ENCODE peak calls at places on chromosomes 2 and 18, in five cellular contexts. One of them, this sample, is unnamed.

GRCh38 chr2:54839526-54840255 is 116.2 kb downstream of the EML6 start:
- DNase-seq in Caco-2: no peak
- DNase-seq in brain microvascular endothelial cell: no peak
- DNase-seq in body of pancreas: no peak
- DNase-seq in GM13977: no peak
- DNase-seq in this sample: no peak

GRCh38 chr18:51658436-51658835 is 461.0 kb upstream of the MEX3C start:
- DNase-seq in Caco-2: no peak
- DNase-seq in brain microvascular endothelial cell: no peak
- DNase-seq in body of pancreas: no peak
- DNase-seq in GM13977: no peak
- DNase-seq in this sample: no peak

GRCh38 chr2:34831096-34831495 is 1232.0 kb upstream of the FAM98A start:
- DNase-seq in Caco-2: no peak
- DNase-seq in brain microvascular endothelial cell: no peak
- DNase-seq in body of pancreas: no peak
- DNase-seq in GM13977: no peak
- DNase-seq in this sample: no peak

GRCh38 chr2:207012461-207012860 is 73.1 kb downstream of the CPO start:
- DNase-seq in Caco-2: no peak
- DNase-seq in brain microvascular endothelial cell: no peak
- DNase-seq in body of pancreas: no peak
- DNase-seq in GM13977: no peak
- DNase-seq in this sample: no peak

GRCh38 chr18:21997207-21998143 is 171.9 kb upstream of the GATA6 start:
- DNase-seq in Caco-2: peak
- DNase-seq in brain microvascular endothelial cell: peak
- DNase-seq in body of pancreas: peak
- DNase-seq in GM13977: peak
- DNase-seq in this sample: no peak

GRCh38 chr2:217729426-217730058 is 273.3 kb downstream of the TNS1 start:
- DNase-seq in Caco-2: no peak
- DNase-seq in brain microvascular endothelial cell: no peak
- DNase-seq in body of pancreas: no peak
- DNase-seq in GM13977: no peak
- DNase-seq in this sample: no peak

GRCh38 chr2:231244382-231245252 is 46.2 kb downstream of the ARMC9 start:
- DNase-seq in Caco-2: no peak
- DNase-seq in brain microvascular endothelial cell: no peak
- DNase-seq in body of pancreas: no peak
- DNase-seq in GM13977: no peak
- DNase-seq in this sample: no peak

GRCh38 chr2:187442378-187442777 is 5.7 kb downstream of the CALCRL start:
- DNase-seq in Caco-2: no peak
- DNase-seq in brain microvascular endothelial cell: no peak
- DNase-seq in body of pancreas: no peak
- DNase-seq in GM13977: no peak
- DNase-seq in this sample: no peak

GRCh38 chr2:229330952-229331351 is 59.9 kb upstream of the PID1 start:
- DNase-seq in Caco-2: no peak
- DNase-seq in brain microvascular endothelial cell: no peak
- DNase-seq in body of pancreas: peak
- DNase-seq in GM13977: no peak
- DNase-seq in this sample: no peak

GRCh38 chr2:217880490-217880889 is 122.3 kb downstream of the TNS1 start:
- DNase-seq in Caco-2: no peak
- DNase-seq in brain microvascular endothelial cell: no peak
- DNase-seq in body of pancreas: no peak
- DNase-seq in GM13977: no peak
- DNase-seq in this sample: no peak

GRCh38 chr2:65436169-65436824 is 3.9 kb upstream of the SPRED2 start:
- DNase-seq in Caco-2: peak
- DNase-seq in brain microvascular endothelial cell: peak
- DNase-seq in body of pancreas: peak
- DNase-seq in GM13977: peak
- DNase-seq in this sample: peak

GRCh38 chr2:42859006-42859552 is 66.7 kb upstream of the HAAO start:
- DNase-seq in Caco-2: peak
- DNase-seq in brain microvascular endothelial cell: peak
- DNase-seq in body of pancreas: peak
- DNase-seq in GM13977: peak
- DNase-seq in this sample: peak

GRCh38 chr18:39667905-39668304 is 2102.3 kb upstream of the CELF4 start:
- DNase-seq in Caco-2: no peak
- DNase-seq in brain microvascular endothelial cell: peak
- DNase-seq in body of pancreas: no peak
- DNase-seq in GM13977: no peak
- DNase-seq in this sample: no peak

GRCh38 chr18:23553887-23554286 is 32.4 kb downstream of the NPC1 start:
- DNase-seq in Caco-2: no peak
- DNase-seq in brain microvascular endothelial cell: no peak
- DNase-seq in body of pancreas: no peak
- DNase-seq in GM13977: no peak
- DNase-seq in this sample: no peak

GRCh38 chr2:142180820-142181533 is 50.2 kb upstream of the LRP1B start:
- DNase-seq in Caco-2: peak
- DNase-seq in brain microvascular endothelial cell: peak
- DNase-seq in body of pancreas: peak
- DNase-seq in GM13977: no peak
- DNase-seq in this sample: no peak

GRCh38 chr2:56130463-56131070 is 53.2 kb upstream of the CCDC85A start:
- DNase-seq in Caco-2: no peak
- DNase-seq in brain microvascular endothelial cell: peak
- DNase-seq in body of pancreas: peak
- DNase-seq in GM13977: no peak
- DNase-seq in this sample: no peak

GRCh38 chr2:20781656-20782265 is 41.1 kb downstream of the LDAH start:
- DNase-seq in Caco-2: no peak
- DNase-seq in brain microvascular endothelial cell: peak
- DNase-seq in body of pancreas: no peak
- DNase-seq in GM13977: no peak
- DNase-seq in this sample: no peak

GRCh38 chr2:204892506-204893255 is 347.4 kb downstream of the PARD3B start:
- DNase-seq in Caco-2: no peak
- DNase-seq in brain microvascular endothelial cell: peak
- DNase-seq in body of pancreas: no peak
- DNase-seq in GM13977: no peak
- DNase-seq in this sample: no peak

GRCh38 chr2:168712053-168712452 is 90.4 kb upstream of the NOSTRIN start:
- DNase-seq in Caco-2: no peak
- DNase-seq in brain microvascular endothelial cell: no peak
- DNase-seq in body of pancreas: no peak
- DNase-seq in GM13977: peak
- DNase-seq in this sample: no peak

DNA sequence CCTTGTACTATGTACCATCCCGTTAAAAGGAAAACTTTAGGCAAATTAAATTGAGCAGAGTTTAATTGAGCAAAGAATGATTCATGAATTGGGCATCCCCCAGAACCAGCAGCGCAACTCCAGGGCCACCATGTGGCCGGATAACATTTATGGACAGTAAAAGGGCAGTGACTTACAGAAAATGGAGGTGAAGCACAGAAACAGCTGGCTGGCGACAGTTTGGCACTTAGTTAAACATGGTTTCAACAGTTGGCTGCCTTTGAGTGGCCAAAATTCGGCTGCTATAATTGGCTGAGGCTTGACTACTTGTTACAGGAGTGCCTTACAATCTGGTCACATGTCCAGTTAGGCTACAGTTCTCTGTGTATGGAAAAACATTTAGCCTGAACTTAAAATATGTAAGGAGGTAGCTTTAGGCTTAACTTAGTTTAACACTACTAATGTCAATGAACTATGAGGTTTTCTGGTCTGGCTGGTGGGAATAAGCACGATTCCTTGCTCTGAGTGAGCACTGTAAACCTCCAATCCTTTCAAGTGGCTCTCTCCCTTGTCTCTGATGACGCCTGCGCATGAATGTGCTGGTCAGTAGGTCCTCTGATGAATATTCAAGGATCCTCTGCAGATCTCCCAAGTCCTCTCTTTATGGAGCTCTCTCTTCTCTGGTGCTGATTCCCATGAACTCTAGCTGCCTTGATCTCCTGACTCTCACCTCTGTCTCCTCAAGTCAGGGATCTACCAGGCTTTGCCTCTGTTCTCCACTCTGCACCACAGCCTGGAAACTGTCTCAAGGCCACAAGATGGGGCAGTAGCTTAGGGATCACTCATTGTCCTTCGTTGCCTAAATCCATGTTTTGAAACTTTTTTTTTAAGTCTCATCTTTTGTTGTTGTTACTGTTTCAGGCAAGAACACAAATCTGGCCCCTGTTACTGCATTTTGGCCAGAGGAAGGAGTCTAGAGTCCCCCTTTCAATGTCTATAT is 24.4 kb upstream of the RAB31 start:
- DNase-seq in Caco-2: peak
- DNase-seq in brain microvascular endothelial cell: peak
- DNase-seq in body of pancreas: peak
- DNase-seq in GM13977: no peak
- DNase-seq in this sample: no peak
- TF ChIP-seq CTCF in Caco-2: no peak
- TF ChIP-seq CTCF in brain microvascular endothelial cell: peak
- TF ChIP-seq CTCF in body of pancreas: no peak
- TF ChIP-seq CTCF in GM13977: peak
- TF ChIP-seq CTCF in this sample: no peak

GRCh38 chr2:149094217-149095015 is 55.9 kb downstream of the LYPD6B start:
- DNase-seq in Caco-2: no peak
- DNase-seq in brain microvascular endothelial cell: no peak
- DNase-seq in body of pancreas: no peak
- DNase-seq in GM13977: no peak
- DNase-seq in this sample: no peak

GRCh38 chr2:149100739-149101699 is 62.5 kb downstream of the LYPD6B start:
- DNase-seq in Caco-2: no peak
- DNase-seq in brain microvascular endothelial cell: no peak
- DNase-seq in body of pancreas: peak
- DNase-seq in GM13977: no peak
- DNase-seq in this sample: no peak

GRCh38 chr2:149098722-149099121 is 60.2 kb downstream of the LYPD6B start:
- DNase-seq in Caco-2: no peak
- DNase-seq in brain microvascular endothelial cell: no peak
- DNase-seq in body of pancreas: peak
- DNase-seq in GM13977: no peak
- DNase-seq in this sample: no peak

GRCh38 chr2:149101818-149102217 is 63.3 kb downstream of the LYPD6B start:
- DNase-seq in Caco-2: no peak
- DNase-seq in brain microvascular endothelial cell: no peak
- DNase-seq in body of pancreas: no peak
- DNase-seq in GM13977: no peak
- DNase-seq in this sample: no peak

DNA sequence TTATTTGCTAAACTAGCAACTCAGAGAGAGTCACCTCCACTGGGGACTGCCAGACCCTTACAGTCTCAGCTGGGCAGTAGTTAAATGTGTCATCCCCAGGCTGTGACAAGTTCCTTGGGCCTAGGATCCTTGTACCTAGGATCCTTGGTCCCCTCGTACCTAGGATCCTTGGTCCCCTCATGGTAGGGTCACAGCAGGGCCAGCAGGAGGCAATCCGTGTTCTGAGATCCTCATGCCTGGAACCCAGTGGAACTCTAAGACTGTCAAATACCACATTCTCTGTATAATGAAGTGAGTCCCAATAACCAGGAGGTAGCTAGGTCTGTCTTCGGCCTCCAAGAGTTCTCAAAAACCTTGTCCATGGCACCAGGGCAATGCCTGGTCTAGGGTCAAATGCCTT is 60.8 kb downstream of the LYPD6B start:
- DNase-seq in Caco-2: no peak
- DNase-seq in brain microvascular endothelial cell: no peak
- DNase-seq in body of pancreas: no peak
- DNase-seq in GM13977: no peak
- DNase-seq in this sample: no peak
- TF ChIP-seq CTCF in Caco-2: no peak
- TF ChIP-seq CTCF in brain microvascular endothelial cell: no peak
- TF ChIP-seq CTCF in body of pancreas: no peak
- TF ChIP-seq CTCF in GM13977: no peak
- TF ChIP-seq CTCF in this sample: no peak

GRCh38 chr2:10935366-10935918 is 23.7 kb downstream of the KCNF1 start:
- DNase-seq in Caco-2: no peak
- DNase-seq in brain microvascular endothelial cell: no peak
- DNase-seq in body of pancreas: no peak
- DNase-seq in GM13977: no peak
- DNase-seq in this sample: no peak

GRCh38 chr2:10933700-10934225 is 22.0 kb downstream of the KCNF1 start:
- DNase-seq in Caco-2: no peak
- DNase-seq in brain microvascular endothelial cell: no peak
- DNase-seq in body of pancreas: no peak
- DNase-seq in GM13977: no peak
- DNase-seq in this sample: no peak

GRCh38 chr2:10934308-10934978 is 22.7 kb downstream of the KCNF1 start:
- DNase-seq in Caco-2: no peak
- DNase-seq in brain microvascular endothelial cell: no peak
- DNase-seq in body of pancreas: no peak
- DNase-seq in GM13977: no peak
- DNase-seq in this sample: no peak

GRCh38 chr2:10934979-10935350 is 23.2 kb downstream of the KCNF1 start:
- DNase-seq in Caco-2: no peak
- DNase-seq in brain microvascular endothelial cell: no peak
- DNase-seq in body of pancreas: peak
- DNase-seq in GM13977: no peak
- DNase-seq in this sample: no peak

DNA sequence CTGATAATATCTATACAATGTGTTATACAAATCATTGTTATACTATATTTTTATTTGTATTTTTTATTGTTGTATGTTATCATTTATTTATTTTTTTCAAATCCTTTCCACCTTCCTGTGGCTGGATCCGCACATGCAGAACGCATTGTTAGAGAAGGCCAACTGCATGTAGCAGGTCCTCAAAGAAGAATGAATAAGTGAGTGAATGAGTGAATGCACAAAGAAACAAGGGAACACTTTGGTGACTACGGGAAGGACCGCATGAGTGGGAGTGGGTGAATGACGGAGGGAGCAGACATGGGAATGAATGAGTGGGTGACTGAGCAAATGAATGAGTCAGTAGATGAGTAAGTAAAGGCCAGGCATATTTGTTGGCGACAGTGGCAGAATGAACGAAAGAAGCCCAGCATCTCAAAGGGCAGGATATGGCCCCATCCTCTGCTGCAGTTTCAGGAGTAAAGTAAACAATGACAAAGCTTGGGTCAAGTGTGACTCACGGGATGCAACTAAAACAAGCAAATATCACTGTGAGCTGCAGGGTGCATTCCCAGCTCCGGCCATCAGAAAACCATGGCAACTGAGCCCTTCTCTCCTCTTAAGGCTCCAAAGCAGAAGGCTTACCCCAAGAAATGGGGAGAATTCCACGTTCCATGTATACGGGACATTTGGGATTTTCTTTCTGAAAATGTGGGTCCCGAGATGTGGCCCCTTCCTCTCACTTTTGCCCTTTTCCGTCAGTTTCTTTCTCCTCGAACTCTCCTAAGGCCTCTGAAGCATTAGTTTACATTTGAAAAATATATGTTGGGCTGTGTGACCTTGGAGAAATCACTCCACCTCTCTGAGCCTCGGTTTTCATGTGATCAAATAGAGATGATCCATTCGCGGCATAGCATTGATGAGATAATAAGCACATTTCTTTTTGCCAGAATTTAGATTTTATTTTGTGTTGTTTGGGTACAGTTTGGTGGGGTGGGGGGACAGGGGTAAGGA is 24.5 kb downstream of the KCNF1 start:
- DNase-seq in Caco-2: peak
- DNase-seq in brain microvascular endothelial cell: peak
- DNase-seq in body of pancreas: peak
- DNase-seq in GM13977: no peak
- DNase-seq in this sample: no peak
- TF ChIP-seq CTCF in Caco-2: no peak
- TF ChIP-seq CTCF in brain microvascular endothelial cell: peak
- TF ChIP-seq CTCF in body of pancreas: no peak
- TF ChIP-seq CTCF in GM13977: no peak
- TF ChIP-seq CTCF in this sample: no peak

GRCh38 chr18:48979944-48980890 is 29.5 kb upstream of the SMAD7 start:
- DNase-seq in Caco-2: no peak
- DNase-seq in brain microvascular endothelial cell: peak
- DNase-seq in body of pancreas: peak
- DNase-seq in GM13977: no peak
- DNase-seq in this sample: no peak
- TF ChIP-seq CTCF in Caco-2: no peak
- TF ChIP-seq CTCF in brain microvascular endothelial cell: no peak
- TF ChIP-seq CTCF in body of pancreas: no peak
- TF ChIP-seq CTCF in GM13977: no peak
- TF ChIP-seq CTCF in this sample: no peak

This sample was measured in natural killer cell.